ENCODE peak calls at places on chromosomes 12 and 14, in seven cellular contexts. B is fibroblast of lung; Q is cardiac muscle cell; D is A549; S is CD8-positive, alpha-beta memory T cell; U is MM.1S; G is heart left ventricle. L is an unnamed sample. For H3K9me3, the result is how much of the 10 kb centered on the place peaks cover.

GRCh38 chr12:27252934-27253333 is 8.8 kb downstream of the STK38L start:
- DNase-seq in G (no peak), U (no peak), D (no peak), B (no peak), S (no peak), Q (no peak), L (no peak)

GRCh38 chr12:104457746-104458644 is 1.2 kb downstream of the CHST11 start:
- DNase-seq in B (no peak), S (peak), U (peak), G (peak), Q (peak), D (peak), L (peak)

GRCh38 chr14:97832734-97833133 is 1035.6 kb downstream of the VRK1 start:
- DNase-seq in B (no peak), D (no peak), U (no peak), S (no peak), Q (no peak), G (no peak), L (no peak)

GRCh38 chr12:6944381-6945186 is 762 bp downstream of the C12orf57 start:
- DNase-seq in D (peak), Q (peak), G (peak), B (peak), S (peak), U (peak), L (peak)

GRCh38 chr14:46451800-46452199 is 199.8 kb downstream of the RPL10L start:
- DNase-seq in S (no peak), B (no peak), U (no peak), D (no peak), Q (no peak), G (no peak), L (no peak)

GRCh38 chr14:103073876-103074698 is 9.9 kb upstream of the LBHD2 start:
- DNase-seq in S (no peak), G (peak), Q (no peak), D (peak), B (no peak), U (no peak), L (no peak)

GRCh38 chr12:991350-992278 is 591 bp downstream of the ERC1 start:
- DNase-seq in U (no peak), B (no peak), G (no peak), D (no peak), S (peak), Q (no peak), L (no peak)

GRCh38 chr14:51529731-51530130 is 122.0 kb upstream of the FRMD6 start:
- DNase-seq in U (no peak), S (no peak), B (no peak), Q (no peak), D (no peak), G (no peak), L (no peak)

GRCh38 chr14:37093364-37093763 is 79.0 kb downstream of the SLC25A21 start:
- DNase-seq in D (no peak), S (no peak), B (no peak), G (no peak), U (no peak), Q (no peak), L (no peak)

GRCh38 chr12:98354520-98354919 is 160.9 kb upstream of the TMPO start:
- DNase-seq in S (no peak), G (no peak), B (no peak), U (no peak), Q (no peak), D (no peak), L (no peak)

GRCh38 chr12:80567391-80567790 is 123.4 kb downstream of the PTPRQ start:
- DNase-seq in D (no peak), S (no peak), B (peak), U (no peak), Q (no peak), G (no peak), L (no peak)

GRCh38 chr12:68557011-68557715 is 53.5 kb upstream of the RAP1B start:
- DNase-seq in G (no peak), D (peak), B (peak), S (no peak), Q (no peak), U (no peak), L (no peak)

GRCh38 chr12:685388-685787 is 22.1 kb upstream of the NINJ2 start:
- DNase-seq in B (no peak), G (no peak), U (peak), D (peak), Q (no peak), S (peak), L (peak)

GRCh38 chr12:117188961-117189724 is 1.1 kb downstream of the FBXO21 start:
- DNase-seq in G (no peak), D (peak), B (peak), U (no peak), Q (no peak), S (no peak), L (no peak)

GRCh38 chr14:101727611-101728010 is 33.9 kb upstream of the PPP2R5C start:
- DNase-seq in D (no peak), U (no peak), Q (no peak), B (no peak), G (no peak), S (no peak), L (no peak)

GRCh38 chr12:49296034-49296835 is 1.3 kb downstream of the PRPH start:
- DNase-seq in G (peak), D (peak), B (no peak), Q (peak), U (peak), S (peak), L (peak)

GRCh38 chr14:61177279-61178225 is 103.6 kb downstream of the TMEM30B start:
- DNase-seq in D (no peak), G (no peak), Q (no peak), S (no peak), B (peak), U (no peak), L (no peak)

GRCh38 chr12:15880721-15881120 is 1.5 kb upstream of the STRAP start:
- DNase-seq in Q (no peak), U (no peak), D (no peak), B (no peak), S (no peak), G (no peak), L (no peak)

GRCh38 chr14:69501362-69501964 is 16.9 kb downstream of the PLEKHD1 start:
- DNase-seq in D (no peak), B (peak), G (peak), U (no peak), S (no peak), Q (no peak), L (no peak)

GRCh38 chr14:92847220-92848148 is 53.4 kb downstream of the GOLGA5 start:
- DNase-seq in B (no peak), S (no peak), Q (no peak), D (no peak), G (no peak), U (no peak), L (no peak)

GRCh38 chr12:13175499-13175898 is 21.0 kb upstream of the EMP1 start:
- DNase-seq in S (no peak), Q (no peak), B (peak), G (no peak), U (no peak), D (no peak), L (no peak)

GRCh38 chr12:46770501-46771183 is 55.2 kb downstream of the SLC38A4 start:
- DNase-seq in G (no peak), D (no peak), S (no peak), U (no peak), Q (peak), B (peak), L (no peak)

GRCh38 chr14:54424479-54424901 is 16.7 kb downstream of the CNIH1 start:
- DNase-seq in S (no peak), Q (no peak), D (no peak), U (no peak), B (no peak), G (no peak), L (no peak)

GRCh38 chr12:57087689-57088441 is 1.0 kb upstream of the NAB2 start:
- DNase-seq in S (peak), U (peak), G (peak), B (peak), Q (peak), D (peak), L (peak)

GRCh38 chr12:111174283-111175108 is 194.4 kb downstream of the PHETA1 start:
- DNase-seq in G (no peak), U (peak), Q (no peak), D (peak), S (peak), B (no peak), L (no peak)

GRCh38 chr12:4849024-4849594 is 60.6 kb upstream of the KCNA1 start:
- DNase-seq in G (no peak), S (no peak), Q (peak), U (no peak), D (peak), B (peak), L (peak)

GRCh38 chr14:61927521-61927920 is 165.3 kb downstream of the SNAPC1 start:
- DNase-seq in Q (no peak), D (peak), S (no peak), G (no peak), U (no peak), B (peak), L (no peak)

GRCh38 chr14:77088219-77088618 is 9.8 kb upstream of the CIPC start:
- DNase-seq in G (no peak), U (no peak), Q (no peak), D (no peak), S (no peak), B (no peak), L (no peak)

GRCh38 chr12:34598851-34599529 is 576.7 kb downstream of the ALG10 start:
- DNase-seq in G (no peak), Q (no peak), U (no peak), B (no peak), D (no peak), S (no peak), L (peak)

GRCh38 chr12:34598352-34598827 is 576.1 kb downstream of the ALG10 start:
- DNase-seq in B (no peak), Q (no peak), S (no peak), G (no peak), U (no peak), D (no peak), L (peak)

GRCh38 chr12:34599530-34600513 is 577.5 kb downstream of the ALG10 start:
- DNase-seq in U (no peak), G (peak), B (no peak), S (no peak), Q (no peak), D (no peak), L (no peak)

GRCh38 chr12:34597548-34598351 is 575.5 kb downstream of the ALG10 start:
- DNase-seq in S (no peak), B (no peak), G (peak), U (no peak), D (no peak), Q (no peak), L (no peak)

GRCh38 chr12:34595749-34596733 is 573.7 kb downstream of the ALG10 start:
- DNase-seq in U (no peak), S (no peak), Q (no peak), B (no peak), G (peak), D (no peak), L (no peak)
- H3K9me3 ChIP-seq in U (under half), S (under half), Q (under half), B (under half), G (half or more), D (under half), L (under half)

GRCh38 chr12:53930591-53931255 is 7.9 kb upstream of the HOXC13 start:
- DNase-seq in D (no peak), G (no peak), B (no peak), U (no peak), Q (no peak), S (no peak), L (no peak)
- H3K9me3 ChIP-seq in D (under half), G (under half), B (under half), U (under half), Q (under half), S (under half), L (under half)

GRCh38 chr14:42523656-42524055 is 917.0 kb downstream of the LRFN5 start:
- DNase-seq in B (peak), D (no peak), U (peak), Q (no peak), G (no peak), S (no peak), L (no peak)
- H3K9me3 ChIP-seq in B (under half), D (under half), U (under half), Q (under half), G (under half), S (under half), L (under half)

GRCh38 chr14:104523546-104523935 is 56.0 kb upstream of the C14orf180 start:
- DNase-seq in D (no peak), G (no peak), S (no peak), U (no peak), B (no peak), Q (no peak), L (no peak)

GRCh38 chr14:104524726-104525125 is 54.8 kb upstream of the C14orf180 start:
- DNase-seq in G (no peak), S (no peak), U (no peak), Q (no peak), B (no peak), D (no peak), L (no peak)

GRCh38 chr14:104521816-104522745 is 57.5 kb upstream of the C14orf180 start:
- DNase-seq in U (no peak), D (no peak), B (no peak), S (no peak), Q (no peak), G (no peak), L (no peak)

GRCh38 chr14:104520620-104521410 is 58.7 kb upstream of the C14orf180 start:
- DNase-seq in B (no peak), S (no peak), U (no peak), G (no peak), D (no peak), Q (no peak), L (no peak)

DNA sequence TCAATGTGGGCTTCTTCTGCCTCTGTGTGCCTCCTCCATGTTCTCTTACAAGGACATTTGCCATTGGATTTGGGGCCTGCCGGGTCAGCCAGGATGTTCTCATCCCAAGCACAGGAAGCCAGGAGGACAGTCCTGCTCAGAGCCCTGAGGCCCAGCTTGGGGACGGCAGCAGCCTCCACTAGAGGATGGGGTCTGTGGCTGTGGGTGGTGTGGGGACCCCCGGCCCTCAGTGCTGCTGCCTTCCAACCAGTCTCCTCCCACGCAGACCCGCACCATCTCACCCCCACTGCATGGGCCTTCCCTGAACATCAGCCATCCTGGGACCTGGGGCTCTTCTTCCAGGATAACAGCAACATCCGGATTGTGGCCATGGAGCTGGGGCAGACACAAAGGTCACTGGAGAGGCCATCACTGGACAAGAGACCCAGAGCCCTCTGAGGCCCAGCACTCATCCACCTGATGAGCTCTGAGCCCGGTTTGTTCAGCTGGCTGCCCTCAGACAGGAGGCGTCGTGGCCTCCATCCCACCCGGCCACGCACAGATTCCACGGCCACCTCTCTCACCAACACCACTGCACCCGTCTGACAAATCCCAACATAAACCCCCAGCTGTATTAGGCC is 56.5 kb upstream of the C14orf180 start:
- DNase-seq in B (no peak), Q (no peak), U (no peak), D (no peak), G (no peak), S (no peak), L (no peak)
- H3K9me3 ChIP-seq in B (under half), Q (under half), U (under half), D (under half), G (under half), S (under half), L (under half)

DNA sequence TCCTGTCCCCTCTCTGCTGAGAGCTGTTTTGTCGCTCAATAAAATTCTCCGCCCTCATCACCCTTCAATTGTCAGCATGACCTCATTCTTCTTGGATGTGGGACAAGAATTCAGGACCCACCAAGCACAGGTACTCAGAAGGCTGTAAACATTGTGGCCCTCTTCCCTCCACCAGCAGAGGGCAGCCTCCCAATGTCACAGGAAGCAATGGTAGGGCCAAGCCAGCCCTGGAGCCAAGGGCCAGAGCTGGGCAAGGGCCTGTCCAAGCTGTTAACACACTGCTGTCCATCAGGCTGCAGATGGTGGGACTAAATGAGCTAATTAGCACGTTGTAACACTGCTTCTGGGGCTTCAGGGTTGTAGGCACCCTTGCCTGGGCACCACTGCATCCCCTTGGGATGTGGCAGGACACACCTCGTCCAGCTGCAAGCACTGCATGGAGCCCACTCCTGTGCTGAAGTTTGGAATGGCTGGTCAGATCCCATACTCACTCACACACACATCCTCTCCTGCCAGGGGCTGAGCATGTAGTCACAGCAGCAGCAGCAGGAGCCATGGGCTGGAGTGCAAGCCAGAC is 62.7 kb upstream of the HECTD1 start:
- DNase-seq in D (peak), S (no peak), G (no peak), Q (no peak), U (peak), B (no peak), L (no peak)
- H3K9me3 ChIP-seq in D (under half), S (under half), G (under half), Q (under half), U (under half), B (under half), L (under half)

GRCh38 chr12:31876568-31877424 is 82.4 kb upstream of the RESF1 start:
- DNase-seq in U (no peak), B (no peak), D (no peak), S (no peak), G (no peak), Q (no peak), L (no peak)

GRCh38 chr12:31877884-31878283 is 81.3 kb upstream of the RESF1 start:
- DNase-seq in G (no peak), U (peak), Q (no peak), D (no peak), B (no peak), S (no peak), L (no peak)

GRCh38 chr12:31872831-31873604 is 86.2 kb upstream of the RESF1 start:
- DNase-seq in U (no peak), S (no peak), B (no peak), G (no peak), Q (no peak), D (no peak), L (no peak)

GRCh38 chr12:31874961-31875608 is 84.1 kb upstream of the RESF1 start:
- DNase-seq in Q (no peak), U (peak), G (peak), B (peak), S (peak), D (peak), L (peak)

GRCh38 chr12:31875609-31875964 is 83.6 kb upstream of the RESF1 start:
- DNase-seq in D (no peak), G (no peak), Q (no peak), B (no peak), U (no peak), S (no peak), L (no peak)
- H3K9me3 ChIP-seq in D (under half), G (under half), Q (under half), B (under half), U (under half), S (under half), L (under half)

GRCh38 chr12:52241205-52241842 is 8.3 kb downstream of the KRT7 start:
- DNase-seq in D (peak), U (no peak), S (no peak), G (peak), B (no peak), Q (no peak), L (no peak)
- H3K9me3 ChIP-seq in D (under half), U (under half), S (under half), G (under half), B (under half), Q (under half), L (under half)